ENCODE peak calls at places on chromosome 18, in nine cellular contexts. D is heart left ventricle; X is AG04449; L is KBM-7; Z is GM13976; C is activated naive CD4-positive, alpha-beta T cell; A is Calu3; H is stimulated activated CD8-positive, alpha-beta memory T cell treated with anti-CD3 and anti-CD28 coated beads, Interleukin-2, amount 100 ng/mL, for 1 hour; Y is EL. R is an unnamed sample.

GRCh38 chr18:9760641-9761040 is 52.5 kb downstream of the RAB31 start:
- DNase-seq in D (no peak), X (no peak), L (no peak), Z (no peak), C (no peak), A (no peak), H (no peak), Y (no peak), R (no peak)

GRCh38 chr18:36066001-36066400 is 1.4 kb downstream of the RPRD1A start:
- DNase-seq in D (no peak), X (no peak), L (peak; percentile 16), Z (no peak), C (no peak), A (no peak), H (no peak), Y (peak; percentile 8), R (no peak)

GRCh38 chr18:27412551-27412950 is 227.4 kb upstream of the CHST9 start:
- DNase-seq in D (no peak), X (no peak), L (no peak), Z (no peak), C (no peak), A (no peak), H (no peak), Y (no peak), R (no peak)

GRCh38 chr18:58496231-58496630 is 132.7 kb downstream of the ALPK2 start:
- DNase-seq in D (no peak), X (no peak), L (no peak), Z (no peak), C (no peak), A (no peak), H (no peak), Y (no peak), R (no peak)

GRCh38 chr18:60277855-60278480 is 94.6 kb downstream of the MC4R start:
- DNase-seq in D (no peak), X (peak; percentile 53), L (no peak), Z (no peak), C (no peak), A (no peak), H (no peak), Y (peak; percentile 47), R (no peak)

GRCh38 chr18:68114989-68115388 is 598.5 kb upstream of the DSEL start:
- DNase-seq in D (no peak), X (no peak), L (no peak), Z (no peak), C (no peak), A (no peak), H (no peak), Y (no peak), R (no peak)

GRCh38 chr18:4806342-4806741 is 351.2 kb upstream of the DLGAP1 start:
- DNase-seq in D (peak; percentile 21), X (no peak), L (no peak), Z (no peak), C (no peak), A (no peak), H (no peak), Y (no peak), R (no peak)

GRCh38 chr18:77208969-77209368 is 40.7 kb upstream of the GALR1 start:
- DNase-seq in D (peak; percentile 46), X (no peak), L (peak; percentile 79), Z (peak; percentile 74), C (no peak), A (no peak), H (no peak), Y (peak; percentile 52), R (no peak)

GRCh38 chr18:77316013-77316412 is 66.4 kb downstream of the GALR1 start:
- DNase-seq in D (no peak), X (no peak), L (no peak), Z (no peak), C (no peak), A (no peak), H (no peak), Y (no peak), R (no peak)

R was measured in central memory CD8-positive, alpha-beta T cell.